ENCODE peak calls at places on chromosomes 1 and 21, in seven cellular contexts. O is epithelial cell of esophagus, Y is astrocyte of the spinal cord, F is fibroblast of lung, C is HCT116, I is left lung, H is neural progenitor cell. K is an unnamed sample.

GRCh38 chr21:25487046-25487594 is 120.2 kb downstream of the MRPL39 start:
- DNase-seq in O (no peak), Y (no peak), F (no peak), C (no peak), I (no peak), H (no peak), K (no peak)

GRCh38 chr21:33651965-33652680 is 9.8 kb downstream of the ITSN1 start:
- DNase-seq in O (no peak), Y (no peak), F (no peak), C (no peak), I (no peak), H (no peak), K (no peak)

GRCh38 chr1:169584483-169585144 is 1.7 kb downstream of the F5 start:
- DNase-seq in O (peak; percentile 65), Y (no peak), F (no peak), C (no peak), I (no peak), H (no peak), K (peak; percentile 57)

GRCh38 chr21:41715649-41716321 is 51.1 kb downstream of the RIPK4 start:
- DNase-seq in O (peak; percentile 84), Y (no peak), F (no peak), C (no peak), I (no peak), H (no peak), K (no peak)

GRCh38 chr1:219085988-219086387 is 87.7 kb upstream of the LYPLAL1 start:
- DNase-seq in O (no peak), Y (peak; percentile 14), F (peak; percentile 81), C (no peak), I (no peak), H (no peak), K (no peak)

GRCh38 chr1:33655496-33655895 is 183.1 kb downstream of the ZSCAN20 start:
- DNase-seq in O (no peak), Y (no peak), F (no peak), C (no peak), I (no peak), H (no peak), K (no peak)

GRCh38 chr1:13228343-13228781 is 2.4 kb upstream of the PRAMEF18 start:
- DNase-seq in O (no peak), Y (no peak), F (no peak), C (peak; percentile 22), I (no peak), H (no peak), K (peak; percentile 6)

GRCh38 chr1:214423045-214423444 is 128.4 kb downstream of the PTPN14 start:
- DNase-seq in O (no peak), Y (no peak), F (peak; percentile 76), C (no peak), I (no peak), H (no peak), K (no peak)

DNA sequence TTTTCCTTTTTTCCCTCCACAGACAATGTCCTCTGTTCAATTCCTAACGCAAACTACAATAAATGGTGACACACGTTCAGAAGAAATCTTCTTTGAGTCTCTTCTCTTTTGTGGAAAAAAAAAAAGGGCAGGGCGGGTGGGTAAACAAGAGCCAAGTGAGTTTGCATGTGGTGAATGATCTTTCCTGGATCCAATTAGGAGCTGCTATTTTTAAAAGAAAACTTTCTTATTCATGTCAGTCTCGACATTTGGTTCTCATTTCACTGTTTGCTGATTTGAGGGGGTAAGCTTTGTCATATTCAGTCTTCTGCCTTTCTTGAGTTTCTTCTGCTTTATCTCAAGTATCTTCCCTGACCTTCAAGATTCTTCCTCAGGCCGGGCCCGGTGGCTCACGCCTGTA is 29.2 kb upstream of the KIF1B start:
- DNase-seq in O (no peak), Y (no peak), F (no peak), C (no peak), I (no peak), H (no peak), K (no peak)
- H3K4me3 ChIP-seq in O (no peak overlapping the region), Y (no peak overlapping the region), F (no peak overlapping the region), C (no peak overlapping the region), I (no peak overlapping the region), H (no peak overlapping the region), K (no peak overlapping the region)

DNA sequence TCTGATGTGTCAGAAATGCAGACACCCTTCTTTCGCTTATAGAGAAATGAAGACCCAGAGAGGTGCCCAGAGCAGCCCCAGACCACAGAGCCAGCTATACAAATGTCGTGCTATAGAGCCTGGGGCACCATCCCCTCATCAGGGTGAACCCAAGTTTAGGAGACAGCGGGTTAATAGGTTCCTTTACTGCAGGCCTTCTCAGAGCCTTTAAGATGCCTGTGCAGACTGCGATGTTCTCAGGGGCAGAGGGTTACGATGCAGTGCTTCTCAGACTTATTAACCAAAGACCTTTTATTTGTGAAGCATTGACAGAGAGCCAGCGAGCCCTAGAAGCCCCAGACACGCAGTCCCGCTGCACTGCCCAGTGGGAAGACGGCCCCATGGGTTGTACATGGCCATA is 46.9 kb downstream of the STPG1 start:
- DNase-seq in O (no peak), Y (no peak), F (no peak), C (no peak), I (no peak), H (no peak), K (no peak)
- H3K4me3 ChIP-seq in O (no peak overlapping the region), Y (no peak overlapping the region), F (no peak overlapping the region), C (no peak overlapping the region), I (no peak overlapping the region), H (no peak overlapping the region), K (no peak overlapping the region)

GRCh38 chr1:89987170-89987819 is 7.6 kb upstream of the ZNF326 start:
- DNase-seq in O (peak; percentile 79), Y (peak; percentile 80), F (peak; percentile 58), C (peak; percentile 71), I (no peak), H (peak; percentile 61), K (peak; percentile 71)
- H3K4me3 ChIP-seq in O (no peak overlapping the region), Y (no peak overlapping the region), F (no peak overlapping the region), C (no peak overlapping the region), I (no peak overlapping the region), H (no peak overlapping the region), K (no peak overlapping the region)

GRCh38 chr21:43957629-43958362 is 54.3 kb upstream of the TRAPPC10 start:
- DNase-seq in O (no peak), Y (no peak), F (no peak), C (no peak), I (no peak), H (no peak), K (no peak)
- H3K4me3 ChIP-seq in O (no peak overlapping the region), Y (no peak overlapping the region), F (no peak overlapping the region), C (no peak overlapping the region), I (no peak overlapping the region), H (no peak overlapping the region), K (no peak overlapping the region)

GRCh38 chr1:27436204-27437159 is 44.1 kb downstream of the GPR3 start:
- DNase-seq in O (peak; percentile 82), Y (peak; percentile 65), F (peak; percentile 81), C (peak; percentile 3), I (no peak), H (no peak), K (peak; percentile 75)
- H3K4me3 ChIP-seq in O (no peak overlapping the region), Y (no peak overlapping the region), F (peak overlapping the region; percentile 28), C (peak overlapping the region; percentile 2), I (no peak overlapping the region), H (no peak overlapping the region), K (peak overlapping the region; percentile 82)

K was measured in CD4-positive, CD25-positive, alpha-beta regulatory T cell.